ENCODE peak calls at places on chromosomes 4 and X, in six cellular contexts. T is heart left ventricle, H is A549, M is body of pancreas, C is transverse colon, G is upper lobe of left lung. R is an unnamed sample.

GRCh38 chr4:141248029-141248428 is 27.3 kb downstream of the ZNF330 start:
- DNase-seq in T (no peak), H (no peak), M (peak), C (no peak), G (no peak), R (no peak)

GRCh38 chr4:147518846-147519767 is 38.2 kb downstream of the EDNRA start:
- DNase-seq in T (peak), H (peak), M (peak), C (peak), G (no peak), R (no peak)

GRCh38 chrX:15087747-15088146 is 182.1 kb downstream of the ASB9 start:
- DNase-seq in T (no peak), H (no peak), M (no peak), C (no peak), G (no peak), R (no peak)

GRCh38 chrX:47166126-47166525 is 21.1 kb downstream of the RBM10 start:
- DNase-seq in T (no peak), H (no peak), M (no peak), C (no peak), G (no peak), R (peak)

GRCh38 chr4:2850966-2851782 is 7.5 kb downstream of the ADD1 start:
- DNase-seq in T (no peak), H (no peak), M (no peak), C (no peak), G (no peak), R (no peak)

GRCh38 chr4:138538743-138539142 is 296.6 kb upstream of the SLC7A11 start:
- DNase-seq in T (no peak), H (no peak), M (no peak), C (no peak), G (no peak), R (no peak)

GRCh38 chrX:115560978-115561604 is at the start of gene PLS3:
- DNase-seq in T (peak), H (peak), M (peak), C (peak), G (peak), R (peak)

GRCh38 chrX:104168127-104168526 is 1.9 kb downstream of the FAM199X start:
- DNase-seq in T (no peak), H (no peak), M (no peak), C (no peak), G (no peak), R (no peak)

GRCh38 chrX:125646195-125646594 is 326.5 kb downstream of the TEX13C start:
- DNase-seq in T (no peak), H (no peak), M (no peak), C (no peak), G (no peak), R (no peak)

GRCh38 chr4:165787516-165788274 is 85.3 kb upstream of the TLL1 start:
- DNase-seq in T (no peak), H (no peak), M (no peak), C (no peak), G (no peak), R (no peak)

GRCh38 chrX:132704769-132705168 is 215.9 kb upstream of the MBNL3 start:
- DNase-seq in T (no peak), H (no peak), M (no peak), C (no peak), G (no peak), R (no peak)

GRCh38 chr4:157220026-157220881 is at the start of gene GRIA2:
- DNase-seq in T (peak), H (peak), M (peak), C (no peak), G (peak), R (peak)

GRCh38 chr4:650461-650860 is 23.6 kb downstream of the ATP5ME start:
- DNase-seq in T (no peak), H (no peak), M (no peak), C (no peak), G (peak), R (peak)

DNA sequence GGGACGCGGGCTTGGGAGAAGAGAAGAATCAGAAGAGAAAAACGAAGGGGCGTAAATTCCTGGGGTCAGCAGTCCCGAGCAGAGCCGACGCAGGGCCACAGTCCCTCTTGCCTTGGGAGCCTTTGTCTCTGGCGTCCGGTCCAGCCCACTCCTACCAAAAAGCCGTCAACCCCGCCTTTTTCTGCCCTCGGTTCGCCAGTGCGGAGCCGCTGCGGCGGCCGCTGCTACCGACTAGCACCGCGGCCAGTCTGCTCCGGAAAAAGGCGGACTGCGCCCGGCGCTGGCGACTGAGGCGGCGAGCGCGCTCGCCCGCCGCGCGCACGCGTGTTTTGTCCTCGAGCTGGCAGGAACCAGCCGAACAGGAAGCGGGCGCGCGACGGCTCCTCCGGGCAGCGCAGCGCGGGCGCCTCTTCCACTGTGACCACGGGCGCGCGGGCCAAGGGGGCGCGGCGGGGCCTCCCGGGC is 502 bp downstream of the HNRNPDL start:
- DNase-seq in T (no peak), H (no peak), M (no peak), C (no peak), G (peak), R (peak)
- TF ChIP-seq POLR2A in T (no peak), H (no peak), M (no peak), C (no peak), G (no peak), R (peak)

GRCh38 chr4:168496834-168497233 is at the start of gene PALLD:
- DNase-seq in T (peak), H (no peak), M (no peak), C (no peak), G (no peak), R (no peak)
- H3K4me3 ChIP-seq in T (peak), H (no peak), M (no peak), C (no peak), G (no peak), R (no peak)

DNA sequence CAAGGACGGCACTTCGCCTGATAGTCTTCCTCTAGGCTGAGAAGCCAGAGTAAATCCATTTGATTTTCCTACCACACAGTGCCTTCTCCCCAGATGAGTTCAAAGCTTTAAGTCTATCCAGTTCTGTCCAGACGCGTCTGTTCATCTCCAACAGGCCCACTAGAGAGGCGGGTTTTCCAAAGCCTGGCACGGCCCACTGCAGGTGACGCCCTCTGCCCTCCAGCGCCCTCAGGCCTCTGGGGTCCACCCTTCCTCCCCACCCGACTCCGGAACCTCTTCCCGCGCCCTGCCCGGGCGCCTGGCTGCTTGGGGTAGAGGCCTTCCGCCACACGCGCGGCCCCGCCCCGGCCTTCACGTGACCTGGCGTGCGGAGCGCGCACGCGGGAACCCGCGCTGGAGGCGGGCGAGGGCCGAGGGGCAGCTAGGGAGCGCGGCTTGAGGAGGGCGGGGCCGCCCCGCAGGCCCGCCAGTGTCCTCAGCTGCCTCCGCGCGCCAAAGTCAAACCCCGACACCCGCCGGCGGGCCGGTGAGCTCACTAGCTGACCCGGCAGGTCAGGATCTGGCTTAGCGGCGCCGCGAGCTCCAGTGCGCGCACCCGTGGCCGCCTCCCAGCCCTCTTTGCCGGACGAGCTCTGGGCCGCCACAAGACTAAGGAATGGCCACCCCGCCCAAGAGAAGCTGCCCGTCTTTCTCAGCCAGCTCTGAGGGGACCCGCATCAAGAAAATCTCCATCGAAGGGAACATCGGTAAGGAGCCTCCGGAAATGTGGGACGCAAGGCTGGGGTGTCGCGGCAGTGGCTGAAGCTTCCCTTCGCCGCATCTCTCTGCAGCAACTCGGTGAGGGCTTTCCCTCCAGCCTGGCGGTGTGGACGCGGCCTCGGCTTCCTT is at the start of gene DCK:
- DNase-seq in T (peak), H (peak), M (peak), C (peak), G (peak), R (peak)
- TF ChIP-seq POLR2A in T (no peak), H (peak), M (peak), C (peak), G (peak), R (peak)

GRCh38 chrX:136201601-136202000 is 49.6 kb downstream of the MAP7D3 start:
- DNase-seq in T (no peak), H (no peak), M (no peak), C (no peak), G (no peak), R (no peak)

GRCh38 chrX:136202889-136203288 is 48.3 kb downstream of the MAP7D3 start:
- DNase-seq in T (no peak), H (no peak), M (no peak), C (no peak), G (no peak), R (no peak)

GRCh38 chrX:136199365-136199764 is 51.8 kb downstream of the MAP7D3 start:
- DNase-seq in T (no peak), H (no peak), M (no peak), C (no peak), G (no peak), R (no peak)

GRCh38 chrX:136198678-136199243 is 51.4 kb downstream of the FHL1 start:
- DNase-seq in T (no peak), H (no peak), M (no peak), C (no peak), G (no peak), R (no peak)

GRCh38 chrX:136200466-136200865 is 50.7 kb downstream of the MAP7D3 start:
- DNase-seq in T (no peak), H (peak), M (no peak), C (no peak), G (no peak), R (no peak)
- H3K4me3 ChIP-seq in T (peak), H (no peak), M (no peak), C (peak), G (no peak), R (no peak)

GRCh38 chrX:110415440-110416167 is 57.0 kb downstream of the RTL9 start:
- DNase-seq in T (no peak), H (no peak), M (no peak), C (no peak), G (no peak), R (no peak)
- TF ChIP-seq POLR2A in T (no peak), H (no peak), M (no peak), C (no peak), G (no peak), R (no peak)

GRCh38 chr4:99661907-99662306 is 4.3 kb upstream of the C4orf54 start:
- DNase-seq in T (peak), H (no peak), M (no peak), C (no peak), G (no peak), R (no peak)
- H3K4me3 ChIP-seq in T (no peak), H (no peak), M (no peak), C (no peak), G (no peak), R (no peak)

R was measured in spleen.